ENCODE peak calls at places on chromosomes 13 and 19, in eight cellular contexts. P, Y, M, N, Q, R, B and O are unnamed samples.

GRCh38 chr19:46955114-46955812 is 64.4 kb upstream of the NPAS1 start:
- DNase-seq in P (no peak), Y (peak), M (no peak), N (no peak), Q (no peak), R (no peak), B (no peak), O (no peak)

GRCh38 chr13:106129273-106129672 is 406.2 kb downstream of the EFNB2 start:
- DNase-seq in P (no peak), Y (no peak), M (no peak), N (no peak), Q (peak), R (no peak), B (no peak), O (no peak)

GRCh38 chr19:47619763-47620162 is 10.8 kb downstream of the BICRA start:
- DNase-seq in P (peak), Y (peak), M (no peak), N (no peak), Q (no peak), R (no peak), B (no peak), O (no peak)

GRCh38 chr13:54356849-54357248 is 1328.2 kb downstream of the OLFM4 start:
- DNase-seq in P (no peak), Y (no peak), M (no peak), N (no peak), Q (no peak), R (no peak), B (no peak), O (no peak)

GRCh38 chr13:24502567-24503375 is 9.8 kb downstream of the PARP4 start:
- DNase-seq in P (no peak), Y (no peak), M (no peak), N (peak), Q (peak), R (no peak), B (no peak), O (no peak)

GRCh38 chr19:18292810-18293641 is 11.6 kb upstream of the JUND start:
- DNase-seq in P (peak), Y (peak), M (peak), N (peak), Q (peak), R (peak), B (peak), O (peak)

GRCh38 chr13:51721485-51721884 is 82.5 kb downstream of the DHRS12 start:
- DNase-seq in P (no peak), Y (no peak), M (peak), N (no peak), Q (no peak), R (no peak), B (no peak), O (no peak)

GRCh38 chr13:56773148-56773547 is 367.6 kb upstream of the PRR20A start:
- DNase-seq in P (no peak), Y (no peak), M (no peak), N (no peak), Q (no peak), R (no peak), B (no peak), O (no peak)

GRCh38 chr13:110388141-110388943 is 81.3 kb downstream of the COL4A2 start:
- DNase-seq in P (no peak), Y (no peak), M (peak), N (no peak), Q (no peak), R (no peak), B (peak), O (peak)

GRCh38 chr13:111329641-111330040 is 9.2 kb downstream of the TEX29 start:
- DNase-seq in P (no peak), Y (no peak), M (no peak), N (no peak), Q (no peak), R (no peak), B (no peak), O (no peak)

GRCh38 chr13:113425931-113426590 is 27.2 kb downstream of the ADPRHL1 start:
- DNase-seq in P (no peak), Y (no peak), M (no peak), N (no peak), Q (no peak), R (no peak), B (no peak), O (no peak)

GRCh38 chr19:42466521-42467436 is 24.0 kb upstream of the CXCL17 start:
- DNase-seq in P (no peak), Y (no peak), M (no peak), N (no peak), Q (no peak), R (no peak), B (no peak), O (no peak)

GRCh38 chr13:75217949-75218348 is 264.0 kb downstream of the TBC1D4 start:
- DNase-seq in P (no peak), Y (no peak), M (no peak), N (no peak), Q (no peak), R (no peak), B (no peak), O (no peak)

GRCh38 chr13:78660130-78660857 is 1.3 kb upstream of the OBI1 start:
- DNase-seq in P (no peak), Y (no peak), M (no peak), N (no peak), Q (peak), R (peak), B (peak), O (no peak)

GRCh38 chr13:39935155-39935554 is 279.7 kb downstream of the COG6 start:
- DNase-seq in P (no peak), Y (no peak), M (no peak), N (no peak), Q (no peak), R (no peak), B (no peak), O (no peak)

GRCh38 chr13:62321895-62322294 is 906.2 kb upstream of the PCDH20 start:
- DNase-seq in P (no peak), Y (no peak), M (no peak), N (no peak), Q (no peak), R (no peak), B (no peak), O (no peak)

GRCh38 chr13:62324842-62325241 is 909.2 kb upstream of the PCDH20 start:
- DNase-seq in P (no peak), Y (no peak), M (no peak), N (no peak), Q (no peak), R (no peak), B (no peak), O (no peak)

GRCh38 chr13:62321139-62321538 is 905.5 kb upstream of the PCDH20 start:
- DNase-seq in P (no peak), Y (no peak), M (no peak), N (no peak), Q (no peak), R (no peak), B (no peak), O (no peak)

GRCh38 chr13:62320731-62321130 is 905.1 kb upstream of the PCDH20 start:
- DNase-seq in P (no peak), Y (no peak), M (no peak), N (no peak), Q (no peak), R (no peak), B (peak), O (no peak)

GRCh38 chr13:62320129-62320724 is 904.6 kb upstream of the PCDH20 start:
- DNase-seq in P (no peak), Y (no peak), M (no peak), N (no peak), Q (peak), R (no peak), B (peak), O (no peak)
- TF ChIP-seq EP300 in P (no peak), Y (no peak), M (no peak), N (no peak), Q (no peak), R (no peak), B (no peak), O (no peak)

DNA sequence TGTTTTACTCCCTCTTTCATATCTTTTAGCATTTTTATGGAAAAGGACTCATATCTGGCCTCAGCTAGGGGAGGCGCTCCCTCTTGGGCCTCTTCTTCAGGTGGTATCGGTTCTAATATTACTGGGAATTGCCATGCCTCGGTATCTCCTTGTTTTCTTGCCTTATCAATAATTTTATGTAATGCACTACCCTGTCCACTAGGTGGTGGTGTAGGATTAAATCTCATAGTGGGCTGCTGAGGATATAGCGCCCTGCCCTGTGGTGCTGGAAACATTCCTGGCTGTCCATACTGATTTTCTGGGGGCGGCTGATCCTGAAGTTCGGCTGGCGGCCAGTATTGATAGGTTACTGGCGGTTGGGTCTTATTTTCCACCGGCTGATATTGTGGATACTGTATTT is 35.8 kb downstream of the ZNF420 start:
- DNase-seq in P (no peak), Y (peak), M (no peak), N (no peak), Q (no peak), R (no peak), B (no peak), O (no peak)
- TF ChIP-seq CTCF in P (peak), Y (peak), M (no peak), N (no peak), Q (no peak), R (no peak), B (peak), O (no peak)

GRCh38 chr19:1252818-1253513 is 4.6 kb downstream of the MIDN start:
- DNase-seq in P (no peak), Y (no peak), M (peak), N (peak), Q (peak), R (peak), B (peak), O (peak)
- TF ChIP-seq EP300 in P (no peak), Y (peak), M (no peak), N (peak), Q (peak), R (peak), B (no peak), O (peak)

GRCh38 chr13:83453723-83454122 is 428.6 kb downstream of the SLITRK1 start:
- DNase-seq in P (no peak), Y (no peak), M (no peak), N (no peak), Q (no peak), R (no peak), B (no peak), O (no peak)
- TF ChIP-seq CTCF in P (no peak), Y (no peak), M (no peak), N (no peak), Q (no peak), R (no peak), B (no peak), O (no peak)

DNA sequence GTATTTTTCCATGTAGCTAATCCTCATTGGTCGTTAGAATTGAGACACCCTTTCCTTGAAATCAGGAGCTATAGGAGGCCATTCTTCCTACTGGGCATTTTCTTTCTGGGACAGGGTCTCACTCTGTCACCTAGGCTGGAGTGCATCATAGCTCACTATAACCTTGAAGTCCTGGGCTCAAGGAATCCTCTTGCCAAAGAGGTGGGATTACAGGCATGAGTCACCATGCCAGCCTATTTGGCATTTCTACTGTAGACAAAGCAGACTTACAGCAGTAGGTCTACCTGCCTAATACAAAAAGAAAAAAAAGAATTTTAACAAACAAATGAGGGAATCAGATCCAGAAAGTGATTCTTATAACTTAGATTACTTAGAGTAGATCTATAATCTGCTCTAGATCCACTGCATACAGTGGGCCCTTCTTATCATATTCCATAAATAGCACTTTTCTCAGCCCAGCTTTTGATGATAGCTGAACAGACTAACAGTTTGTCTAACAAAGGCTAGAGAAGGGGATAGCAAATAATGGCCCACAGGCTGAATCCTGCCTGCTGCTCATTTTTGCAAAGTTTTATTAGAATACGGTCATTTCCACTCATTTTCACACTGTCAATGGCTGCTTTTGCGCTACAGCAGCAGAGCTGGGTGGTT is 36.7 kb upstream of the USPL1 start:
- DNase-seq in P (no peak), Y (no peak), M (no peak), N (no peak), Q (peak), R (no peak), B (no peak), O (no peak)
- TF ChIP-seq EP300 in P (no peak), Y (no peak), M (no peak), N (no peak), Q (no peak), R (no peak), B (no peak), O (no peak)